ENCODE peak calls at places on chromosome 16, in five cellular contexts. One of them, this sample, is unnamed.

GRCh38 chr16:1746693-1747195 is 24.6 kb downstream of the NME3 start:
- DNase-seq in tibial nerve: no peak
- DNase-seq in colonic mucosa: no peak
- DNase-seq in A673: no peak
- DNase-seq in stomach: no peak
- DNase-seq in this sample: no peak

GRCh38 chr16:46673320-46674013 is 15.5 kb downstream of the VPS35 start:
- DNase-seq in tibial nerve: no peak
- DNase-seq in colonic mucosa: no peak
- DNase-seq in A673: peak; percentile 71
- DNase-seq in stomach: peak; percentile 59
- DNase-seq in this sample: peak; percentile 25

GRCh38 chr16:50037791-50038190 is 12.8 kb downstream of the CNEP1R1 start:
- DNase-seq in tibial nerve: no peak
- DNase-seq in colonic mucosa: no peak
- DNase-seq in A673: peak; percentile 55
- DNase-seq in stomach: no peak
- DNase-seq in this sample: no peak

GRCh38 chr16:48231675-48232214 is 12.4 kb upstream of the LONP2 start:
- DNase-seq in tibial nerve: no peak
- DNase-seq in colonic mucosa: peak; percentile 35
- DNase-seq in A673: peak; percentile 59
- DNase-seq in stomach: peak; percentile 44
- DNase-seq in this sample: no peak

GRCh38 chr16:10150906-10151305 is 31.3 kb downstream of the GRIN2A start:
- DNase-seq in tibial nerve: no peak
- DNase-seq in colonic mucosa: no peak
- DNase-seq in A673: peak; percentile 5
- DNase-seq in stomach: no peak
- DNase-seq in this sample: no peak

GRCh38 chr16:30541502-30542329 is 7.1 kb upstream of the ZNF747 start:
- DNase-seq in tibial nerve: no peak
- DNase-seq in colonic mucosa: peak; percentile 77
- DNase-seq in A673: no peak
- DNase-seq in stomach: peak; percentile 80
- DNase-seq in this sample: no peak

GRCh38 chr16:22424161-22424937 is 49.9 kb upstream of the CDR2 start:
- DNase-seq in tibial nerve: peak; percentile 20
- DNase-seq in colonic mucosa: no peak
- DNase-seq in A673: no peak
- DNase-seq in stomach: no peak
- DNase-seq in this sample: peak; percentile 74

GRCh38 chr16:15493416-15494181 is 59.2 kb downstream of the BMERB1 start:
- DNase-seq in tibial nerve: no peak
- DNase-seq in colonic mucosa: no peak
- DNase-seq in A673: no peak
- DNase-seq in stomach: no peak
- DNase-seq in this sample: no peak

GRCh38 chr16:1497014-1497598 is 3.9 kb downstream of the TELO2 start:
- DNase-seq in tibial nerve: no peak
- DNase-seq in colonic mucosa: no peak
- DNase-seq in A673: no peak
- DNase-seq in stomach: no peak
- DNase-seq in this sample: no peak

GRCh38 chr16:62478903-62479458 is 442.7 kb upstream of the CDH8 start:
- DNase-seq in tibial nerve: no peak
- DNase-seq in colonic mucosa: no peak
- DNase-seq in A673: no peak
- DNase-seq in stomach: no peak
- DNase-seq in this sample: no peak

GRCh38 chr16:9625122-9625521 is 533.7 kb downstream of the HAPSTR1 start:
- DNase-seq in tibial nerve: no peak
- DNase-seq in colonic mucosa: no peak
- DNase-seq in A673: no peak
- DNase-seq in stomach: no peak
- DNase-seq in this sample: no peak

GRCh38 chr16:84741351-84741791 is 41.6 kb downstream of the USP10 start:
- DNase-seq in tibial nerve: no peak
- DNase-seq in colonic mucosa: no peak
- DNase-seq in A673: no peak
- DNase-seq in stomach: no peak
- DNase-seq in this sample: no peak

GRCh38 chr16:1297413-1297773 is 12.0 kb upstream of the UBE2I start:
- DNase-seq in tibial nerve: no peak
- DNase-seq in colonic mucosa: no peak
- DNase-seq in A673: no peak
- DNase-seq in stomach: no peak
- DNase-seq in this sample: no peak

GRCh38 chr16:2150418-2151187 is 2.2 kb downstream of the RAB26 start:
- DNase-seq in tibial nerve: no peak
- DNase-seq in colonic mucosa: peak; percentile 68
- DNase-seq in A673: peak; percentile 75
- DNase-seq in stomach: peak; percentile 59
- DNase-seq in this sample: no peak

GRCh38 chr16:12228607-12229499 is 252.3 kb downstream of the SNX29 start:
- DNase-seq in tibial nerve: no peak
- DNase-seq in colonic mucosa: peak; percentile 78
- DNase-seq in A673: peak; percentile 69
- DNase-seq in stomach: no peak
- DNase-seq in this sample: no peak

GRCh38 chr16:1809281-1809801 is 15.8 kb upstream of the IGFALS start:
- DNase-seq in tibial nerve: no peak
- DNase-seq in colonic mucosa: peak; percentile 40
- DNase-seq in A673: no peak
- DNase-seq in stomach: no peak
- DNase-seq in this sample: peak; percentile 39

GRCh38 chr16:5438591-5438990 is 341.0 kb upstream of the EEF2KMT start:
- DNase-seq in tibial nerve: no peak
- DNase-seq in colonic mucosa: no peak
- DNase-seq in A673: peak; percentile 15
- DNase-seq in stomach: no peak
- DNase-seq in this sample: no peak

GRCh38 chr16:2689968-2690830 is 7.9 kb downstream of the KCTD5 start:
- DNase-seq in tibial nerve: no peak
- DNase-seq in colonic mucosa: no peak
- DNase-seq in A673: no peak
- DNase-seq in stomach: no peak
- DNase-seq in this sample: peak; percentile 70

GRCh38 chr16:28237754-28238357 is 26.1 kb upstream of the XPO6 start:
- DNase-seq in tibial nerve: no peak
- DNase-seq in colonic mucosa: no peak
- DNase-seq in A673: no peak
- DNase-seq in stomach: no peak
- DNase-seq in this sample: no peak

GRCh38 chr16:48049832-48050231 is 106.0 kb downstream of the ABCC12 start:
- DNase-seq in tibial nerve: no peak
- DNase-seq in colonic mucosa: no peak
- DNase-seq in A673: no peak
- DNase-seq in stomach: no peak
- DNase-seq in this sample: no peak

GRCh38 chr16:483351-484075 is 44.0 kb upstream of the CAPN15 start:
- DNase-seq in tibial nerve: no peak
- DNase-seq in colonic mucosa: no peak
- DNase-seq in A673: no peak
- DNase-seq in stomach: no peak
- DNase-seq in this sample: no peak

GRCh38 chr16:67490330-67491096 is 7.2 kb upstream of the AGRP start:
- DNase-seq in tibial nerve: no peak
- DNase-seq in colonic mucosa: no peak
- DNase-seq in A673: no peak
- DNase-seq in stomach: no peak
- DNase-seq in this sample: no peak

GRCh38 chr16:68091604-68092261 is 6.6 kb downstream of the NFATC3 start:
- DNase-seq in tibial nerve: no peak
- DNase-seq in colonic mucosa: no peak
- DNase-seq in A673: no peak
- DNase-seq in stomach: no peak
- DNase-seq in this sample: no peak

GRCh38 chr16:75188832-75189477 is 18.0 kb downstream of the CTRB2 start:
- DNase-seq in tibial nerve: no peak
- DNase-seq in colonic mucosa: no peak
- DNase-seq in A673: no peak
- DNase-seq in stomach: no peak
- DNase-seq in this sample: no peak

GRCh38 chr16:12050361-12050760 is 73.8 kb downstream of the SNX29 start:
- DNase-seq in tibial nerve: no peak
- DNase-seq in colonic mucosa: no peak
- DNase-seq in A673: no peak
- DNase-seq in stomach: no peak
- DNase-seq in this sample: no peak

GRCh38 chr16:84308120-84308519 is 13.4 kb downstream of the WFDC1 start:
- DNase-seq in tibial nerve: no peak
- DNase-seq in colonic mucosa: peak; percentile 51
- DNase-seq in A673: peak; percentile 39
- DNase-seq in stomach: peak; percentile 32
- DNase-seq in this sample: peak; percentile 60

GRCh38 chr16:66926171-66926570 is 836 bp upstream of the RRAD start:
- DNase-seq in tibial nerve: no peak
- DNase-seq in colonic mucosa: no peak
- DNase-seq in A673: no peak
- DNase-seq in stomach: peak; percentile 40
- DNase-seq in this sample: peak; percentile 67

GRCh38 chr16:48076455-48077012 is 79.3 kb downstream of the ABCC12 start:
- DNase-seq in tibial nerve: no peak
- DNase-seq in colonic mucosa: no peak
- DNase-seq in A673: no peak
- DNase-seq in stomach: no peak
- DNase-seq in this sample: no peak

GRCh38 chr16:66408181-66409048 is 18.7 kb upstream of the BEAN1 start:
- DNase-seq in tibial nerve: no peak
- DNase-seq in colonic mucosa: peak; percentile 30
- DNase-seq in A673: peak; percentile 68
- DNase-seq in stomach: no peak
- DNase-seq in this sample: no peak

GRCh38 chr16:9546438-9546786 is 455.0 kb downstream of the HAPSTR1 start:
- DNase-seq in tibial nerve: no peak
- DNase-seq in colonic mucosa: no peak
- DNase-seq in A673: no peak
- DNase-seq in stomach: no peak
- DNase-seq in this sample: no peak

GRCh38 chr16:11500720-11501346 is 85.9 kb downstream of the LITAF start:
- DNase-seq in tibial nerve: no peak
- DNase-seq in colonic mucosa: no peak
- DNase-seq in A673: no peak
- DNase-seq in stomach: no peak
- DNase-seq in this sample: no peak

GRCh38 chr16:82756283-82756599 is 129.5 kb downstream of the CDH13 start:
- DNase-seq in tibial nerve: no peak
- DNase-seq in colonic mucosa: no peak
- DNase-seq in A673: no peak
- DNase-seq in stomach: no peak
- DNase-seq in this sample: no peak

GRCh38 chr16:67199808-67200198 is 872 bp downstream of the ELMO3 start:
- DNase-seq in tibial nerve: no peak
- DNase-seq in colonic mucosa: peak; percentile 70
- DNase-seq in A673: no peak
- DNase-seq in stomach: no peak
- DNase-seq in this sample: no peak

GRCh38 chr16:85403693-85404092 is 209.4 kb upstream of the GSE1 start:
- DNase-seq in tibial nerve: no peak
- DNase-seq in colonic mucosa: peak; percentile 11
- DNase-seq in A673: peak; percentile 43
- DNase-seq in stomach: no peak
- DNase-seq in this sample: no peak

GRCh38 chr16:73056911-73057310 is 9.0 kb upstream of the ZFHX3 start:
- DNase-seq in tibial nerve: no peak
- DNase-seq in colonic mucosa: no peak
- DNase-seq in A673: peak; percentile 17
- DNase-seq in stomach: no peak
- DNase-seq in this sample: no peak
- H3K36me3 ChIP-seq in tibial nerve: no peaks in the 10 kb centered on the region
- H3K36me3 ChIP-seq in colonic mucosa: no peaks in the 10 kb centered on the region
- H3K36me3 ChIP-seq in A673: no peaks in the 10 kb centered on the region
- H3K36me3 ChIP-seq in stomach: no peaks in the 10 kb centered on the region
- H3K36me3 ChIP-seq in this sample: no peaks in the 10 kb centered on the region

GRCh38 chr16:89798126-89798525 is 18.3 kb downstream of the FANCA start:
- DNase-seq in tibial nerve: no peak
- DNase-seq in colonic mucosa: no peak
- DNase-seq in A673: no peak
- DNase-seq in stomach: no peak
- DNase-seq in this sample: no peak
- H3K36me3 ChIP-seq in tibial nerve: no peaks in the 10 kb centered on the region
- H3K36me3 ChIP-seq in colonic mucosa: no peaks in the 10 kb centered on the region
- H3K36me3 ChIP-seq in A673: peaks cover 82% of the 10 kb centered on the region
- H3K36me3 ChIP-seq in stomach: peaks cover 5% of the 10 kb centered on the region
- H3K36me3 ChIP-seq in this sample: no peaks in the 10 kb centered on the region

DNA sequence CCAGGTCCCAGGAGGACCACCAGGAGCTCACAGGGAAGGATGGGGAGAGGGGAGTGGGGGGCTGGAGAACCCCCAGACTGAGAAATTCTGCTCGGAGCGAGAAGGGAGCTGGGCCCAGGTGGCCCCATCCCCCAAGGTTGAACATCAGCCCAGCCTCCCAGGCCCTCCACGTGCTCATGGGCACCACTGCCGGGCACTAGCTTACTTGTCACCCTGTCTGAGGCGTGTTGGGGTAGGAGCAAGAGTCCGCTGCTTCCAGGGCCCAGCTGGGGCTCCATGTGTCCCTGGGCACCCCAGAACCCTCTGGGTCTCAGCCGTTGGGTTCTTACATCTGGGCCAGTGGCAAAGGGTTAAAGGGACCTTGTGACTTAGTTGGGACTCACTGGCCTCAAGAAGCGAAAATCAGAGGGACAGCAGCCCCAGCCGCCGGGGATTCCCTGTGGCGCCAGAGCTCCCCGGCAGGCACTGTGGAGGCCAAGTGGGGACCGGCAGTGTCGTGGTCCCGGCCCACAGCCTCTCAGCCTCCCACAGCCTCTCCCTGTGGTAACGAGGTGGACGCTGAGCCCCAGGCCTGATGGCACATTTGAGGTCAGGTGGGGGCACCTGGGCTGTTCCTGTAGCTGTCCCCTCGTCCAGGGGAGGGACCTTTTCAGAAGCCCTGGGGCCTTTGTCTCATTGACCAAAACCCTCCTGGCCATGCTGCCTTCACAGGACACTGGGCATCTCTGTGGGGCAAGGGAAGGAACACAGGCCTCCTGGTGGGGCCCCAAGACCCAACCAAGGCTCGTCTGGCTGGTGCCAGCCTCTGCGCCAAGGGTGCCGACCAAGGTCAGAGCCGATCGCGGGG is 33.7 kb upstream of the CDH15 start:
- DNase-seq in tibial nerve: no peak
- DNase-seq in colonic mucosa: no peak
- DNase-seq in A673: no peak
- DNase-seq in stomach: no peak
- DNase-seq in this sample: no peak
- H3K36me3 ChIP-seq in tibial nerve: peaks cover 89% of the 10 kb centered on the region
- H3K36me3 ChIP-seq in colonic mucosa: peaks cover 10% of the 10 kb centered on the region
- H3K36me3 ChIP-seq in A673: peaks cover 8% of the 10 kb centered on the region
- H3K36me3 ChIP-seq in stomach: peaks cover 99% of the 10 kb centered on the region
- H3K36me3 ChIP-seq in this sample: peaks cover 58% of the 10 kb centered on the region

DNA sequence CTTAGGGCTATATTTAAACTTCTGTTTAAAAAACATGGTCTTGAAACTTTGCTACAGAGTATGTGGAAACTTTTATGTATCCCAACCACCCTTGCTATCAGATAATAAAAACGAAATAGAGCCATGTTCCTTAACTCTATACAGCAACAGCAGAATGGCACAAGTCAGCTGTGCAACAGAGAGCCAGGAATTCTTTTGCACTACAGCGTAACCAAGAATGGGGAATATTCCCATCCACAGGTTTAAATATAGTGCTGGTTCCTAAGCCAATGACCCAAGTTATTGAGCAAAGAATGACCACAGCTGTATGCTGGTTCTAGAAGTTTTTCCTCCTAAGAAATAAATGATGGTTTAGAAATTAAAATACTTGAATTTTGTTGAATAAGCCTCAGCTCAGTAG is 33.1 kb downstream of the SETD6 start:
- DNase-seq in tibial nerve: no peak
- DNase-seq in colonic mucosa: no peak
- DNase-seq in A673: no peak
- DNase-seq in stomach: no peak
- DNase-seq in this sample: no peak
- H3K36me3 ChIP-seq in tibial nerve: peaks cover 95% of the 10 kb centered on the region
- H3K36me3 ChIP-seq in colonic mucosa: peaks cover 50% of the 10 kb centered on the region
- H3K36me3 ChIP-seq in A673: peaks cover 91% of the 10 kb centered on the region
- H3K36me3 ChIP-seq in stomach: peaks cover 100% of the 10 kb centered on the region
- H3K36me3 ChIP-seq in this sample: peaks cover 19% of the 10 kb centered on the region

This sample was measured in psoas muscle.